ENCODE peak calls at places on chromosomes 13 and 19, in ten cellular contexts. R is epithelial cell of esophagus, L is neural crest cell, F is AG04450, C is fibroblast of the aortic adventitia, B is cardiac fibroblast, U is WERI-Rb-1, D is breast epithelium, N is astrocyte of the cerebellum, W is endothelial cell. V is an unnamed sample.

GRCh38 chr13:73399347-73400216 is 340.8 kb downstream of the KLF5 start:
- DNase-seq in R (peak), L (no peak), F (no peak), C (no peak), B (no peak), U (no peak), D (no peak), N (no peak), W (no peak), V (no peak)

GRCh38 chr13:50131998-50132936 is 117.0 kb downstream of the KCNRG start:
- DNase-seq in R (no peak), L (no peak), F (no peak), C (no peak), B (no peak), U (no peak), D (no peak), N (no peak), W (no peak), V (no peak)

GRCh38 chr19:35320285-35320706 is 8.7 kb upstream of the CD22 start:
- DNase-seq in R (no peak), L (no peak), F (no peak), C (no peak), B (no peak), U (no peak), D (no peak), N (no peak), W (no peak), V (no peak)

GRCh38 chr13:52851153-52851962 is 2.9 kb upstream of the PCDH8 start:
- DNase-seq in R (peak), L (peak), F (no peak), C (peak), B (peak), U (peak), D (no peak), N (no peak), W (peak), V (no peak)

GRCh38 chr13:75217949-75218348 is 264.0 kb downstream of the TBC1D4 start:
- DNase-seq in R (no peak), L (no peak), F (no peak), C (peak), B (peak), U (no peak), D (no peak), N (peak), W (no peak), V (peak)

GRCh38 chr13:87123987-87124784 is 547.0 kb upstream of the SLITRK5 start:
- DNase-seq in R (peak), L (no peak), F (peak), C (peak), B (peak), U (no peak), D (no peak), N (peak), W (no peak), V (peak)

GRCh38 chr19:35608250-35608649 is 4.3 kb upstream of the HAUS5 start:
- DNase-seq in R (no peak), L (no peak), F (no peak), C (no peak), B (no peak), U (no peak), D (no peak), N (no peak), W (no peak), V (no peak)

GRCh38 chr19:40305403-40305802 is 20.3 kb upstream of the AKT2 start:
- DNase-seq in R (peak), L (peak), F (peak), C (peak), B (peak), U (peak), D (peak), N (peak), W (peak), V (peak)

GRCh38 chr13:79312456-79312855 is 93.6 kb downstream of the RBM26 start:
- DNase-seq in R (no peak), L (no peak), F (no peak), C (no peak), B (peak), U (no peak), D (no peak), N (no peak), W (no peak), V (no peak)

GRCh38 chr13:97367427-97367826 is 66.5 kb upstream of the RAP2A start:
- DNase-seq in R (peak), L (no peak), F (peak), C (peak), B (peak), U (no peak), D (peak), N (peak), W (no peak), V (peak)

GRCh38 chr19:58033741-58034475 is at the start of gene ZSCAN1:
- DNase-seq in R (peak), L (peak), F (no peak), C (peak), B (peak), U (peak), D (peak), N (no peak), W (peak), V (peak)

GRCh38 chr13:50539791-50540530 is 303.5 kb downstream of the DLEU7 start:
- DNase-seq in R (no peak), L (no peak), F (no peak), C (no peak), B (peak), U (no peak), D (no peak), N (no peak), W (no peak), V (no peak)

GRCh38 chr19:48554385-48555091 is 2.6 kb downstream of the SULT2B1 start:
- DNase-seq in R (no peak), L (no peak), F (no peak), C (no peak), B (no peak), U (peak), D (no peak), N (no peak), W (no peak), V (no peak)

GRCh38 chr19:17336872-17337674 is at the start of gene GTPBP3:
- DNase-seq in R (peak), L (peak), F (peak), C (peak), B (peak), U (peak), D (peak), N (peak), W (peak), V (peak)

GRCh38 chr13:53238241-53238640 is 209.6 kb downstream of the OLFM4 start:
- DNase-seq in R (no peak), L (no peak), F (no peak), C (no peak), B (no peak), U (no peak), D (no peak), N (no peak), W (no peak), V (no peak)

GRCh38 chr19:53136432-53136831 is 3.7 kb upstream of the ZNF415 start:
- DNase-seq in R (no peak), L (no peak), F (no peak), C (no peak), B (no peak), U (no peak), D (no peak), N (no peak), W (no peak), V (no peak)

GRCh38 chr19:47826800-47827199 is 5.1 kb downstream of the CRX start:
- DNase-seq in R (no peak), L (no peak), F (no peak), C (no peak), B (no peak), U (peak), D (no peak), N (no peak), W (no peak), V (no peak)

GRCh38 chr13:79749556-79749955 is 268.6 kb downstream of the NDFIP2 start:
- DNase-seq in R (no peak), L (no peak), F (no peak), C (no peak), B (peak), U (no peak), D (no peak), N (no peak), W (no peak), V (no peak)

GRCh38 chr19:21474671-21475181 is 30.7 kb upstream of the ZNF429 start:
- DNase-seq in R (peak), L (peak), F (peak), C (peak), B (peak), U (no peak), D (peak), N (peak), W (peak), V (peak)

GRCh38 chr13:34044660-34045080 is 226.7 kb downstream of the RFC3 start:
- DNase-seq in R (peak), L (no peak), F (peak), C (peak), B (peak), U (no peak), D (no peak), N (peak), W (no peak), V (peak)

GRCh38 chr19:54331626-54332025 is 7.3 kb downstream of the LILRA4 start:
- DNase-seq in R (no peak), L (no peak), F (no peak), C (no peak), B (no peak), U (no peak), D (no peak), N (no peak), W (no peak), V (no peak)

GRCh38 chr13:90690458-90691063 is 656.9 kb upstream of the MIR17HG start:
- DNase-seq in R (no peak), L (no peak), F (no peak), C (peak), B (peak), U (no peak), D (no peak), N (peak), W (no peak), V (peak)

GRCh38 chr19:37990362-37990761 is 83.4 kb downstream of the SIPA1L3 start:
- DNase-seq in R (peak), L (no peak), F (no peak), C (no peak), B (no peak), U (no peak), D (peak), N (no peak), W (no peak), V (no peak)

GRCh38 chr19:8085606-8086464 is 33.3 kb downstream of the CCL25 start:
- DNase-seq in R (no peak), L (peak), F (no peak), C (no peak), B (no peak), U (peak), D (no peak), N (no peak), W (no peak), V (no peak)

GRCh38 chr19:46426035-46426505 is 2.7 kb downstream of the PNMA8C start:
- DNase-seq in R (no peak), L (no peak), F (no peak), C (no peak), B (no peak), U (peak), D (no peak), N (no peak), W (no peak), V (peak)

GRCh38 chr13:26531751-26532150 is 25.7 kb upstream of the WASF3 start:
- DNase-seq in R (no peak), L (no peak), F (no peak), C (no peak), B (no peak), U (no peak), D (no peak), N (no peak), W (no peak), V (no peak)

GRCh38 chr13:43238341-43239083 is 215.1 kb downstream of the DNAJC15 start:
- DNase-seq in R (no peak), L (no peak), F (no peak), C (no peak), B (no peak), U (no peak), D (no peak), N (no peak), W (no peak), V (no peak)

GRCh38 chr13:80584785-80585184 is 243.9 kb upstream of the SPRY2 start:
- DNase-seq in R (no peak), L (no peak), F (no peak), C (no peak), B (no peak), U (no peak), D (no peak), N (no peak), W (no peak), V (no peak)

GRCh38 chr13:94470126-94470525 is 9.4 kb downstream of the DCT start:
- DNase-seq in R (no peak), L (no peak), F (no peak), C (no peak), B (no peak), U (peak), D (no peak), N (no peak), W (no peak), V (no peak)

GRCh38 chr13:33806470-33807248 is 11.3 kb upstream of the RFC3 start:
- DNase-seq in R (no peak), L (no peak), F (no peak), C (no peak), B (no peak), U (no peak), D (no peak), N (no peak), W (no peak), V (no peak)

GRCh38 chr19:46926201-46927071 is 65.6 kb downstream of the ARHGAP35 start:
- DNase-seq in R (no peak), L (no peak), F (no peak), C (no peak), B (no peak), U (no peak), D (no peak), N (no peak), W (no peak), V (no peak)

GRCh38 chr19:16330811-16331690 is 6.4 kb downstream of the KLF2 start:
- DNase-seq in R (no peak), L (no peak), F (no peak), C (peak), B (no peak), U (no peak), D (no peak), N (no peak), W (no peak), V (no peak)

GRCh38 chr19:53182202-53182601 is 11.0 kb downstream of the ZNF665 start:
- DNase-seq in R (no peak), L (no peak), F (no peak), C (no peak), B (no peak), U (no peak), D (no peak), N (no peak), W (no peak), V (peak)

GRCh38 chr19:8017808-8018207 is 12.4 kb upstream of the ELAVL1 start:
- DNase-seq in R (no peak), L (no peak), F (no peak), C (no peak), B (no peak), U (peak), D (no peak), N (no peak), W (no peak), V (no peak)

DNA sequence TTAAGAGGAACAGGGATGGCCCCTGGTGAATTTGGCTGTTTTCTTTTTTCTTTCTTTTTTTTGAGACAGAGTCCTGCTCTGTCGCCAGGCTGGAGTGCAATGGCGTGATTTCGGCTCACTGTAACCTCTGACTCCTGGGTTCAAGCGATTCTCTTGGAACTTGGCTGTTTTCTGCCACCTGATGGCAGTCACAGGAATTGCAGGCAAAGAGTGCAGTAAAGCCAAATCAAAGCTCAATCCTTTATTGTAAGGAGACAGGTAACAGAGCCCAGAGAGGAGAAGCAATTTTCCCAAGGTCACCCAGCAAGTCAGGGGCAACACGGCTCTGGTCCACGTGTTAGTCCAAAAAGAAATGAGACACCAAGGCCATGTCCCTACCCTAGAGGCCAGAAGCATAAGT is 6.2 kb downstream of the TINCR start:
- DNase-seq in R (no peak), L (no peak), F (no peak), C (no peak), B (no peak), U (no peak), D (no peak), N (no peak), W (no peak), V (no peak)
- TF ChIP-seq CTCF in R (peak), L (peak), F (peak), C (peak), B (peak), U (peak), D (no peak), N (peak), W (peak), V (peak)

GRCh38 chr13:59671853-59672252 is 491.9 kb downstream of the DIAPH3 start:
- DNase-seq in R (no peak), L (no peak), F (no peak), C (no peak), B (peak), U (no peak), D (no peak), N (no peak), W (no peak), V (no peak)
- TF ChIP-seq CTCF in R (no peak), L (no peak), F (no peak), C (no peak), B (no peak), U (no peak), D (no peak), N (no peak), W (no peak), V (no peak)

GRCh38 chr19:55636723-55637122 is 4.1 kb upstream of the ZNF580 start:
- DNase-seq in R (no peak), L (no peak), F (no peak), C (no peak), B (no peak), U (no peak), D (no peak), N (no peak), W (no peak), V (no peak)

GRCh38 chr19:55640043-55640576 is 692 bp upstream of the ZNF580 start:
- DNase-seq in R (peak), L (no peak), F (no peak), C (peak), B (peak), U (no peak), D (no peak), N (no peak), W (no peak), V (peak)

GRCh38 chr19:55637534-55637933 is 3.3 kb upstream of the ZNF580 start:
- DNase-seq in R (no peak), L (no peak), F (no peak), C (no peak), B (no peak), U (no peak), D (no peak), N (no peak), W (no peak), V (no peak)

GRCh38 chr19:55640577-55641375 is at the start of gene ZNF580:
- DNase-seq in R (peak), L (peak), F (no peak), C (peak), B (peak), U (peak), D (peak), N (no peak), W (peak), V (peak)

DNA sequence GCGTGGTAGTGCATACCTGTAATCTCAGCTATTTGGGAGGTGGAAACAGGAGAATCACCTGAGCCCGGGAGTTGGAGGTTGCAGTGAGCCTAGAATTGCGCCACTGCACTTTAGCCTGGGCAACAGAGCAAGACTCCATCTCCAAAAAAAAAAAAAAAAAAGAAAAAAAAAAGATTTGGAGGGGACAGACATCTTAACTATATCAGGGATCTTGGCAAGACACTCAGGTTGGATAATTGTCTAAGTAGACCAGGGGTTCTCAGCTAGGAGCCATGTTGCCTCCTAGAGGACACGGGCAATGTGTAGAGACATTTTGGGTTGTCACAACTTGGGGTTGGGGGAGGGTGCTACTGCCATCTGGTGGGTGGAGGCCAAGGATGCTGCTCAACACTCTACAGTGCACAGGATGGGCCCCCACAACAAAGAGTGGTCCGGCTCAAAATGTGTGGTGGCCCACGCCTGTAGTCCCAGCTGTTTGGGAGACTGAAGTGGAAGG is 1.9 kb upstream of the ZNF580 start:
- DNase-seq in R (peak), L (peak), F (no peak), C (no peak), B (peak), U (peak), D (no peak), N (no peak), W (peak), V (peak)
- TF ChIP-seq CTCF in R (peak), L (peak), F (peak), C (peak), B (peak), U (peak), D (no peak), N (peak), W (peak), V (peak)

GRCh38 chr19:3671680-3672574 is 28.3 kb downstream of the PIP5K1C start:
- DNase-seq in R (no peak), L (no peak), F (no peak), C (peak), B (peak), U (no peak), D (no peak), N (no peak), W (no peak), V (peak)
- TF ChIP-seq CTCF in R (no peak), L (no peak), F (peak), C (peak), B (peak), U (peak), D (no peak), N (peak), W (no peak), V (no peak)